ENCODE peak calls at places on chromosomes 4 and X, in four cellular contexts. J is Daoy; X is HTR-8/SVneo; S is activated CD4-positive, alpha-beta T cell treated with anti-CD3 and anti-CD28 coated beads, Interleukin-2, amount 50 U/mL, for 4 hours. H is an unnamed sample.

GRCh38 chr4:145531193-145531592 is 49.5 kb downstream of the SMAD1 start:
- DNase-seq in J (no peak), S (no peak), X (no peak), H (no peak)

GRCh38 chr4:145920205-145920604 is 18.4 kb downstream of the ZNF827 start:
- DNase-seq in X (no peak), J (peak), S (no peak), H (peak)

GRCh38 chr4:29304595-29304994 is 1415.6 kb upstream of the PCDH7 start:
- DNase-seq in J (no peak), S (no peak), X (no peak), H (no peak)

GRCh38 chr4:108113229-108113628 is 55.5 kb downstream of the LEF1 start:
- DNase-seq in S (peak), X (no peak), J (no peak), H (no peak)

GRCh38 chr4:158873795-158874359 is 105.1 kb downstream of the FNIP2 start:
- DNase-seq in S (no peak), J (peak), X (peak), H (peak)

GRCh38 chr4:182643801-182644311 is 273.3 kb downstream of the DCTD start:
- DNase-seq in X (peak), J (peak), S (no peak), H (peak)

GRCh38 chrX:16786791-16787735 is 797 bp downstream of the TXLNG start:
- DNase-seq in J (peak), X (peak), S (peak), H (no peak)

GRCh38 chr4:110865611-110866254 is 242.9 kb upstream of the PITX2 start:
- DNase-seq in S (no peak), X (peak), J (peak), H (peak)

GRCh38 chrX:11478036-11478435 is 184.8 kb downstream of the AMELX start:
- DNase-seq in X (no peak), J (no peak), S (no peak), H (no peak)

GRCh38 chr4:31803511-31804195 is 1083.5 kb downstream of the PCDH7 start:
- DNase-seq in J (no peak), S (no peak), X (no peak), H (no peak)

GRCh38 chrX:103688949-103689348 is 2.5 kb upstream of the MORF4L2 start:
- DNase-seq in J (no peak), X (no peak), S (no peak), H (no peak)

GRCh38 chrX:145484740-145485139 is 237.4 kb downstream of the SPANXN1 start:
- DNase-seq in X (no peak), J (no peak), S (no peak), H (no peak)

GRCh38 chr4:6716958-6717655 is 1.1 kb downstream of the BLOC1S4 start:
- DNase-seq in S (no peak), X (no peak), J (no peak), H (no peak)

GRCh38 chr4:5711479-5712184 is 631 bp downstream of the EVC start:
- DNase-seq in S (no peak), X (peak), J (peak), H (no peak)

GRCh38 chr4:104592894-104593470 is 98.3 kb upstream of the CXXC4 start:
- DNase-seq in J (no peak), X (no peak), S (no peak), H (no peak)

GRCh38 chr4:113447061-113447460 is 314.5 kb downstream of the CAMK2D start:
- DNase-seq in X (no peak), J (no peak), S (no peak), H (no peak)

GRCh38 chr4:161002386-161002785 is 1161.4 kb downstream of the FSTL5 start:
- DNase-seq in X (no peak), J (no peak), S (no peak), H (no peak)

GRCh38 chr4:1499465-1499864 is 93.2 kb upstream of the NKX1-1 start:
- DNase-seq in S (no peak), J (no peak), X (no peak), H (no peak)

GRCh38 chrX:136183917-136184316 is 36.6 kb downstream of the FHL1 start:
- DNase-seq in J (no peak), X (no peak), S (no peak), H (no peak)